ENCODE peak calls at places on chromosomes 11 and 22, in seven cellular contexts. Z, O, X, V, K, L and G are unnamed samples.

GRCh38 chr11:61082931-61083531 is 19.3 kb upstream of the CD5 start:
- DNase-seq in Z (no peak), O (no peak), X (no peak), V (no peak), K (no peak), L (no peak), G (no peak)

GRCh38 chr22:10741210-10741609 is 4786.8 kb upstream of the OR11H1 start:
- DNase-seq in Z (no peak), O (no peak), X (no peak), V (no peak), K (no peak), L (no peak), G (no peak)

GRCh38 chr11:76318744-76319384 is 62.1 kb downstream of the THAP12 start:
- DNase-seq in Z (peak), O (peak), X (peak), V (peak), K (peak), L (peak), G (peak)

GRCh38 chr11:26127336-26127735 is 204.6 kb upstream of the ANO3 start:
- DNase-seq in Z (no peak), O (no peak), X (no peak), V (no peak), K (no peak), L (no peak), G (no peak)

GRCh38 chr22:24208012-24208749 is 26.9 kb downstream of the SUSD2 start:
- DNase-seq in Z (peak), O (peak), X (no peak), V (no peak), K (no peak), L (no peak), G (peak)

GRCh38 chr11:2708151-2708581 is 8.4 kb upstream of the KCNQ1OT1 start:
- DNase-seq in Z (peak), O (no peak), X (no peak), V (no peak), K (no peak), L (no peak), G (no peak)

GRCh38 chr22:21963286-21963685 is 10.6 kb upstream of the PPM1F start:
- DNase-seq in Z (no peak), O (no peak), X (no peak), V (no peak), K (no peak), L (no peak), G (no peak)

GRCh38 chr11:130840683-130841082 is 75.6 kb downstream of the SNX19 start:
- DNase-seq in Z (no peak), O (no peak), X (no peak), V (no peak), K (no peak), L (no peak), G (no peak)

GRCh38 chr11:65096926-65097325 is 912 bp downstream of the VPS51 start:
- DNase-seq in Z (no peak), O (no peak), X (no peak), V (no peak), K (no peak), L (no peak), G (no peak)

GRCh38 chr11:12634329-12634728 is 39.9 kb upstream of the TEAD1 start:
- DNase-seq in Z (no peak), O (no peak), X (no peak), V (no peak), K (no peak), L (no peak), G (no peak)

GRCh38 chr11:119222891-119223290 is 16.8 kb downstream of the CBL start:
- DNase-seq in Z (no peak), O (no peak), X (no peak), V (no peak), K (no peak), L (no peak), G (no peak)

GRCh38 chr11:60813324-60813723 is 28.2 kb downstream of the MS4A10 start:
- DNase-seq in Z (no peak), O (no peak), X (no peak), V (no peak), K (no peak), L (no peak), G (no peak)